ENCODE peak calls at places on chromosomes 4 and X, in four cellular contexts. H is mammary epithelial cell; J is tibial artery; B is CD4-positive, CD25-positive, alpha-beta regulatory T cell. Y is an unnamed sample.

GRCh38 chr4:122010610-122011009 is 58.8 kb upstream of the TRPC3 start:
- DNase-seq in H (peak; percentile 16), J (no peak), B (no peak), Y (no peak)

GRCh38 chr4:74041418-74041817 is 2.9 kb upstream of the CXCL3 start:
- DNase-seq in H (no peak), J (no peak), B (no peak), Y (no peak)

GRCh38 chr4:30269850-30270249 is 450.3 kb upstream of the PCDH7 start:
- DNase-seq in H (no peak), J (no peak), B (no peak), Y (no peak)

GRCh38 chr4:26342328-26343040 is 21.7 kb downstream of the RBPJ start:
- DNase-seq in H (peak; percentile 88), J (no peak), B (no peak), Y (no peak)

GRCh38 chr4:42397256-42397634 is at the start of gene SHISA3:
- DNase-seq in H (no peak), J (peak; percentile 33), B (no peak), Y (no peak)

GRCh38 chrX:108322243-108322642 is 116.0 kb downstream of the COL4A6 start:
- DNase-seq in H (no peak), J (no peak), B (no peak), Y (no peak)

GRCh38 chrX:105781794-105782193 is 40.5 kb upstream of the NRK start:
- DNase-seq in H (no peak), J (no peak), B (no peak), Y (no peak)

GRCh38 chr4:13953083-13953482 is 325.6 kb upstream of the BOD1L1 start:
- DNase-seq in H (no peak), J (no peak), B (no peak), Y (no peak)

GRCh38 chr4:184322328-184323025 is 104.8 kb upstream of the ENPP6 start:
- DNase-seq in H (peak; percentile 70), J (no peak), B (no peak), Y (no peak)

GRCh38 chrX:40176979-40177430 is 79.2 kb upstream of the BCOR start:
- DNase-seq in H (no peak), J (no peak), B (no peak), Y (no peak)

GRCh38 chrX:1027133-1027532 is 185.3 kb downstream of the CRLF2 start:
- DNase-seq in H (no peak), J (no peak), B (no peak), Y (no peak)

GRCh38 chrX:2485789-2486345 is 14.9 kb downstream of the DHRSX start:
- DNase-seq in H (no peak), J (no peak), B (no peak), Y (no peak)

GRCh38 chr4:66590488-66591215 is 920.4 kb upstream of the EPHA5 start:
- DNase-seq in H (no peak), J (no peak), B (no peak), Y (no peak)

GRCh38 chrX:36856849-36857248 is 151.3 kb upstream of the FAM47C start:
- DNase-seq in H (no peak), J (no peak), B (no peak), Y (no peak)

GRCh38 chr4:24777528-24777927 is 17.8 kb upstream of the SOD3 start:
- DNase-seq in H (no peak), J (no peak), B (no peak), Y (no peak)

GRCh38 chrX:41734530-41734929 is 10.5 kb downstream of the GPR82 start:
- DNase-seq in H (peak; percentile 3), J (no peak), B (no peak), Y (no peak)

GRCh38 chrX:129780441-129781105 is 824 bp downstream of the SASH3 start:
- DNase-seq in H (no peak), J (no peak), B (no peak), Y (no peak)

GRCh38 chr4:66639361-66639760 is 905.9 kb downstream of the CENPC start:
- DNase-seq in H (no peak), J (no peak), B (no peak), Y (peak; percentile 6)

GRCh38 chrX:33211356-33212254 is at the start of gene DMD:
- DNase-seq in H (peak; percentile 76), J (peak; percentile 48), B (no peak), Y (no peak)

GRCh38 chr4:95129036-95129435 is 371.3 kb downstream of the BMPR1B start:
- DNase-seq in H (no peak), J (no peak), B (no peak), Y (no peak)

GRCh38 chr4:14862881-14863280 is 139.4 kb upstream of the CPEB2 start:
- DNase-seq in H (no peak), J (no peak), B (no peak), Y (no peak)

GRCh38 chr4:139177049-139177887 is at the start of gene ELF2:
- DNase-seq in H (peak; percentile 84), J (peak; percentile 94), B (peak; percentile 60), Y (no peak)

GRCh38 chr4:10715696-10716095 is 31.1 kb upstream of the CLNK start:
- DNase-seq in H (no peak), J (no peak), B (no peak), Y (no peak)

GRCh38 chr4:39621582-39621981 is 17.1 kb downstream of the SMIM14 start:
- DNase-seq in H (peak; percentile 11), J (peak; percentile 73), B (no peak), Y (no peak)

GRCh38 chr4:58551676-58552075 is 1441.5 kb upstream of the IGFBP7 start:
- DNase-seq in H (no peak), J (no peak), B (no peak), Y (no peak)

GRCh38 chr4:54902261-54902660 is 223.1 kb downstream of the KDR start:
- DNase-seq in H (peak; percentile 85), J (no peak), B (no peak), Y (no peak)

GRCh38 chrX:8314881-8315280 is 143.8 kb upstream of the VCX2 start:
- DNase-seq in H (no peak), J (no peak), B (no peak), Y (no peak)

GRCh38 chr4:171932238-171932637 is 119.0 kb downstream of the GALNTL6 start:
- DNase-seq in H (no peak), J (no peak), B (no peak), Y (no peak)

GRCh38 chr4:86243750-86244149 is 116.1 kb downstream of the MAPK10 start:
- DNase-seq in H (peak; percentile 20), J (no peak), B (no peak), Y (no peak)

GRCh38 chr4:32268949-32269348 is 1548.8 kb downstream of the PCDH7 start:
- DNase-seq in H (peak; percentile 4), J (no peak), B (no peak), Y (no peak)

GRCh38 chrX:49919617-49920016 is 2.8 kb upstream of the CLCN5 start:
- DNase-seq in H (no peak), J (peak; percentile 39), B (peak; percentile 36), Y (peak; percentile 16)

GRCh38 chr4:165542476-165542875 is 163.7 kb downstream of the CPE start:
- DNase-seq in H (no peak), J (no peak), B (no peak), Y (no peak)

GRCh38 chrX:135395064-135395463 is 26.7 kb upstream of the SMIM10L2A start:
- DNase-seq in H (no peak), J (no peak), B (no peak), Y (no peak)
- H3K9me3 ChIP-seq in H (no peaks in the 10 kb centered on the region), J (no peaks in the 10 kb centered on the region), B (no peaks in the 10 kb centered on the region), Y (no peaks in the 10 kb centered on the region)

GRCh38 chrX:80216086-80216485 is 201.5 kb downstream of the TBX22 start:
- DNase-seq in H (peak; percentile 81), J (no peak), B (no peak), Y (no peak)
- H3K9me3 ChIP-seq in H (peaks cover 3% of the 10 kb centered on the region), J (peaks cover 9% of the 10 kb centered on the region), B (no peaks in the 10 kb centered on the region), Y (no peaks in the 10 kb centered on the region)

DNA sequence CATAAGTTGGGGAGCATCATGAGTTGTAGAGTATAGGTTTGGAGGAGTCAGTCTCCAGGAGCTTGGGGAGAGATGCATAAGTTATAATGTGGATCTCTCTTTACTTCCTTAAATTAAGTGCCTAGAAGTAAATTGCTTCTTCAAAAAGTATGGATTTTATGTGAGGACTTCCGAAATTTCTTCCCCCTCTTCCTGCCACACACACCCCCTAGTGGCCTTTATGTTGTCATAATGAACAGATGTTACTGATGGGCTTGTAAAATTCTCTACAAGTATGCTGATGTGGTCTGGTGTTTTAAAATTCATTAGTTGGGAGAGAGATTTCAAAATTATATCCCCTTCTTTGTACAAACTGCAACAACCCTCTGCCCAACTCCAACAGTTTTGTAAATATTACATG is 2.3 kb upstream of the METTL14 start:
- DNase-seq in H (peak; percentile 5), J (no peak), B (no peak), Y (no peak)
- H3K9me3 ChIP-seq in H (no peaks in the 10 kb centered on the region), J (no peaks in the 10 kb centered on the region), B (no peaks in the 10 kb centered on the region), Y (no peaks in the 10 kb centered on the region)

GRCh38 chrX:55623100-55623499 is at the start of gene FOXR2:
- DNase-seq in H (no peak), J (no peak), B (no peak), Y (no peak)

GRCh38 chrX:55624403-55624802 is 1.2 kb downstream of the FOXR2 start:
- DNase-seq in H (no peak), J (no peak), B (no peak), Y (no peak)

GRCh38 chrX:55619547-55619946 is 3.7 kb upstream of the FOXR2 start:
- DNase-seq in H (no peak), J (no peak), B (no peak), Y (no peak)
- H3K9me3 ChIP-seq in H (no peaks in the 10 kb centered on the region), J (no peaks in the 10 kb centered on the region), B (no peaks in the 10 kb centered on the region), Y (no peaks in the 10 kb centered on the region)

GRCh38 chr4:65467280-65467679 is 203.0 kb downstream of the EPHA5 start:
- DNase-seq in H (peak; percentile 48), J (no peak), B (no peak), Y (no peak)
- H3K9me3 ChIP-seq in H (no peaks in the 10 kb centered on the region), J (no peaks in the 10 kb centered on the region), B (peaks cover 2% of the 10 kb centered on the region), Y (no peaks in the 10 kb centered on the region)

GRCh38 chrX:153382563-153383482 is 18.3 kb downstream of the PNMA6E start:
- DNase-seq in H (no peak), J (no peak), B (no peak), Y (no peak)
- H3K9me3 ChIP-seq in H (peaks cover 20% of the 10 kb centered on the region), J (no peaks in the 10 kb centered on the region), B (no peaks in the 10 kb centered on the region), Y (no peaks in the 10 kb centered on the region)

GRCh38 chr4:422587-422986 is 76.4 kb downstream of the ZNF721 start:
- DNase-seq in H (no peak), J (no peak), B (no peak), Y (no peak)
- H3K9me3 ChIP-seq in H (peaks cover 57% of the 10 kb centered on the region), J (peaks cover 100% of the 10 kb centered on the region), B (peaks cover 90% of the 10 kb centered on the region), Y (peaks cover 28% of the 10 kb centered on the region)

GRCh38 chr4:2255501-2256155 is 6.3 kb downstream of the MXD4 start:
- DNase-seq in H (no peak), J (peak; percentile 33), B (no peak), Y (peak; percentile 57)

GRCh38 chr4:2257361-2258001 is 4.4 kb downstream of the MXD4 start:
- DNase-seq in H (no peak), J (peak; percentile 21), B (no peak), Y (no peak)

GRCh38 chr4:2258091-2259035 is 3.5 kb downstream of the MXD4 start:
- DNase-seq in H (no peak), J (peak; percentile 18), B (no peak), Y (no peak)

GRCh38 chr4:2256156-2256731 is 5.7 kb downstream of the MXD4 start:
- DNase-seq in H (no peak), J (peak; percentile 50), B (no peak), Y (no peak)

GRCh38 chr4:2256781-2257191 is 5.1 kb downstream of the MXD4 start:
- DNase-seq in H (no peak), J (peak; percentile 78), B (no peak), Y (no peak)
- H3K9me3 ChIP-seq in H (no peaks in the 10 kb centered on the region), J (no peaks in the 10 kb centered on the region), B (no peaks in the 10 kb centered on the region), Y (no peaks in the 10 kb centered on the region)

Y was measured in SK-N-MC.